ENCODE peak calls at places on chromosomes 6 and 20, in six cellular contexts. N, O, U, G, P and S are unnamed samples.

GRCh38 chr6:110140650-110141049 is 38.8 kb downstream of the WASF1 start:
- DNase-seq in N (no peak), O (peak), U (no peak), G (no peak), P (peak), S (no peak)

GRCh38 chr20:3923818-3924217 is 34.6 kb downstream of the PANK2 start:
- DNase-seq in N (no peak), O (peak), U (no peak), G (no peak), P (peak), S (no peak)

GRCh38 chr6:166382500-166382932 is 224 bp downstream of the MPC1 start:
- DNase-seq in N (no peak), O (no peak), U (no peak), G (no peak), P (no peak), S (no peak)

GRCh38 chr6:37083243-37084138 is 78.0 kb downstream of the FGD2 start:
- DNase-seq in N (peak), O (peak), U (no peak), G (no peak), P (peak), S (peak)

GRCh38 chr6:145373826-145374225 is 361.5 kb downstream of the EPM2A start:
- DNase-seq in N (no peak), O (no peak), U (no peak), G (no peak), P (no peak), S (no peak)

GRCh38 chr6:166733900-166734299 is 106.8 kb upstream of the RPS6KA2 start:
- DNase-seq in N (no peak), O (no peak), U (no peak), G (no peak), P (no peak), S (no peak)

GRCh38 chr20:36744764-36745191 is 1.1 kb downstream of the NDRG3 start:
- DNase-seq in N (no peak), O (peak), U (peak), G (no peak), P (peak), S (no peak)

GRCh38 chr6:79263366-79263765 is 28.9 kb upstream of the HMGN3 start:
- DNase-seq in N (no peak), O (no peak), U (no peak), G (no peak), P (no peak), S (no peak)

GRCh38 chr20:53579581-53580375 is 13.9 kb downstream of the ZNF217 start:
- DNase-seq in N (no peak), O (peak), U (no peak), G (peak), P (peak), S (no peak)

GRCh38 chr6:151763303-151763702 is 44.2 kb upstream of the ESR1 start:
- DNase-seq in N (peak), O (peak), U (no peak), G (no peak), P (peak), S (no peak)
- TF ChIP-seq CTCF in N (no peak), O (peak), U (no peak), G (peak), P (no peak), S (no peak)

DNA sequence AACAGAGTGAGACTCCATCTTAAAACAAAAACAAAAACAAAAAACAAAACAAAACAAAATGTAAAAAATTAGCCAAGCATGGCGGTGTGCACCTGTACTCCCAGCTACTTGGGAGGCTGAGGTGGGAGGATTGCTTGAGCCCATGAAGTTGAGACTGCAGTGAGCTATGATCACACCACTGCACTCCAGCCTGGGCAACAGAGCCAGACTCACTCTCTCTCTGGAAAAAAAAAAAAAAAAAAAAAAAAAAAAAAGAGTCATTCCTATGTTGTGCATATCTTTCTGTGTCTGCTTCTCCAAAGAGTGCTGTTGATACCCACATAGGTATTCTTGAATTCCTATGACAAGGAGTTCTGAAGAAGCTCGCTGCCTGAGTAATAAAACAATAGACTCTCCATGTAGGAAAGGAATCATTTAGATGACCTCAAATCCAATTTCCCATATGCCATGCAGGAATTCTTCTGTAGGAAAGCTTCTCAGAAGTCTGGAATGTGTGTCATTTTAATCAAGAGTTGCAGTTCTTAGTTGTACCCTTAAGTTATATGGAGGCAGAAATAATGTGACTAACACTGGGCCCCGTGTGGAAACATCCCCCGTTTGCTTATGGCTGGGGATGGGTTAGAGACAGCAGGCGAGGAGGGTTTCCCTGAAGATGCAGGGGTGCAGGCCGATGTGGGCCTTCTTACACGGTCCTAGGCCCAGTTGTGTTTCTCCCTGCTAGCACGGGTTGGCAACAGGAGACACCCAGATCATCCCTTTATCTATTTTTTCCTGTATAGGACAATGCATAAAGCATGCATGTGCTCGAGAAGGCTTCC is 79.4 kb downstream of the ZDHHC14 start:
- DNase-seq in N (no peak), O (peak), U (no peak), G (no peak), P (peak), S (no peak)
- TF ChIP-seq CTCF in N (no peak), O (no peak), U (no peak), G (no peak), P (no peak), S (no peak)

GRCh38 chr6:42726485-42727083 is 4.2 kb upstream of the PRPH2 start:
- DNase-seq in N (peak), O (peak), U (peak), G (peak), P (peak), S (peak)
- TF ChIP-seq CTCF in N (peak), O (peak), U (peak), G (peak), P (peak), S (peak)

DNA sequence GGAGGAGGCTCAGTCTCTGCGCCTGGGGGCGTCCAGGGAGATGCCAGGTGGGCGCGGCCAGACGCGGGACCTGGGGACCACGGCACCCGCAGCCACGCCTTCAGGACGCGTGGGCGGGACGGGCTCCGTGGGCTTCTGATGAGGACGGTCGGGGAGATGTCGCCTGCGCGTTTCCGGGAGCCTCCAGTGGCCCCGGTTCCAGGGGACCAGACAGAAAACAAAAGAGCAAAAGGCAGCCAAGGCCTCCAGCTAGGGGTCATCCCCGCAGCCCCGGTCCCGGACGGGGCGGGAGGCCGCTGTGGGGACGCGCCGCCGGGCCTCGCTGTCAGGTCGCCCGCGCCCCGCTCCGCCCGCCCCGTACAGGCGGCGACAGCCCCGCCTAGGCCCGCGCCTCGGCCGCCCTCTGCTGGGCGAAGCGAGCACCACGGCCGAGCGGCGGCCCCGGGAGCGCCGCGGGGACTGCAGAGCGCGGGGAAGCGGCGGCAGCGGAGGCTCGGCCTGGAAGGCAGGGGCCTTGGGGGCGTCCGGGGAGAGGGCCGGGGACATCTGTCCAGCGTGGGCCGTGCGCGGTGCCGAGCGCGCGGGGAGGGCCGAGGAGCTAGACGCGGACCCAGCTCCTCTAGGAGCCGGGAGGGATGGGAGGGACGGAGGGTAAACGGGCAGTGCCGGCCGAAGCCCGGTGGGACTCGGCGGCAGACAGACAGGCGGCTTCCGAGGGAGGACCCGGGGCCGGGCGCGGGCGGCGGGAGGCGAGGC is 48.7 kb downstream of the TMEM242 start:
- DNase-seq in N (peak), O (peak), U (peak), G (peak), P (peak), S (peak)
- TF ChIP-seq CTCF in N (no peak), O (peak), U (peak), G (peak), P (peak), S (peak)

DNA sequence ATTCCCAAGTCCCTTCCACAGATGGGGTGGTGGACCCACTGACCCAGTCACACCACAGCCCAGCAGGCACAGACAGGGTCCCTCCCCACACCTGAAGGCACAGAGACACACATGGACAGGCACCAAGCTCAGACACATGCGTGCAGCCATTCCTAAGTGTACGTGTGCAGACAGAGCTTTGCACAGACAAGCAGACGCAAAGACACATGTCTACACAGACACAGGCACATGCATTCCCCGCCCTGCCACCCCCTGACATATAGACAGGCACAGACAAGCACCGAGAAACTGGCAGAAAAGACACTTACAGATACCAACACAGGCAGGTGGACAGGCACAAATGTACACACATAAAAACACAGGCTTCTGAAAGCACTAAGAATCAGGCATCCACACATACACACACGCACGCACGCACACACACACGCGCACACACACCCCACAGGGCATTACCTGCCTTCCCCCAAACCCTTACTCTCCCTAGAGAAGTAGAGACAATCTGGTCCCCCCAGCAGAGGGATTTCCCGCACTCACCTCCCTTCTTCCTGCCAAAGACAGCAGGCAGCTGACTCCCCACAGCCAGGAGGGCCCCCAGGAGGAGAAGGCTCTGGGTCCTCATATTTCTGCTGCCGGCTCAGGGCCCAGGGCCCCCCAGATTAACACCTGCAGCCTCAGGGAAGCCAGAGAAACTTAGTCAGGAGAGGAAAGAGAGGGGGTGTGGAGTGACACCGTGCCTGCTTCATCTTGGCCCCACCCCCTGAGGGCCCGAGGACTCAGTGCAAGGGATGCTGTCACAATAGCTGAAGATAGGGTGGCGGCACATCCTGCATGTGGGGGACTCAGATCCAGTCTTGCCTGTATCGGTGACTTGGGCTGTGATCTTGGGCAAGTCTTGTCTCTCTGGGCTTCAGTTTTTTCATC is at the start of gene WFDC5:
- DNase-seq in N (peak), O (no peak), U (no peak), G (no peak), P (no peak), S (peak)
- TF ChIP-seq CTCF in N (no peak), O (no peak), U (no peak), G (no peak), P (no peak), S (no peak)

DNA sequence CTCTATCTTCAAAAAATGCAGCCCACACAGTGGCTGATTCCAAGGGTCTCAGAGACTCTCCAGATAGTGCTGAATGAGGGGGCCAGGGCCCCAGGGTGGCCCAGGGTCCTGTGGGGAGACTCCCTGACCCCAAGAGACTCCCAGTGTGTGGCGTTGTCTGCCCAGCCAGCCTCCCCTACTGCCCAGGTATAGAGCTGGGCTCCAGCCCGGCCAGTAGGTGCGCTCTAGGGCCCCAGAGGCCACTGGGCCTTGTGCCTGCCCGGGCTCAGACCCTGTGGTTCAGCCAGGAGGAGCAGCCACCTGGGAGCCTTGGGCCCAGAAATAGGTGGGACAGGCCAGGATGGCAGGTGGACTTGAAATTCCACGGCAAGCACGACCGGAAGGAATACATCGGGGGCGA is 30.3 kb upstream of the GATA5 start:
- DNase-seq in N (no peak), O (no peak), U (no peak), G (no peak), P (no peak), S (no peak)
- TF ChIP-seq CTCF in N (no peak), O (no peak), U (no peak), G (no peak), P (no peak), S (no peak)

GRCh38 chr20:44112889-44113641 is 73.9 kb downstream of the JPH2 start:
- DNase-seq in N (no peak), O (no peak), U (no peak), G (no peak), P (no peak), S (no peak)

GRCh38 chr20:44111712-44112335 is 75.2 kb downstream of the JPH2 start:
- DNase-seq in N (no peak), O (peak), U (no peak), G (peak), P (peak), S (no peak)

GRCh38 chr20:44112456-44112855 is 74.5 kb downstream of the JPH2 start:
- DNase-seq in N (no peak), O (no peak), U (no peak), G (no peak), P (no peak), S (no peak)

GRCh38 chr20:44110816-44111568 is 76.0 kb downstream of the JPH2 start:
- DNase-seq in N (no peak), O (no peak), U (no peak), G (no peak), P (no peak), S (no peak)

GRCh38 chr20:44109951-44110361 is 77.0 kb downstream of the JPH2 start:
- DNase-seq in N (no peak), O (peak), U (no peak), G (no peak), P (no peak), S (no peak)
- TF ChIP-seq CTCF in N (no peak), O (peak), U (no peak), G (peak), P (peak), S (no peak)